ENCODE peak calls at places on chromosomes 5 and 9, in ten cellular contexts. B is endodermal cell, C is HepG2, S is adrenal gland, L is fibroblast of lung, U is LNCaP clone FGC, V is lower lobe of right lung, R is heart left ventricle, W is activated B cell treated with CpG ODN at 0.5 μM for 24 hours, I is choroid plexus epithelial cell. K is an unnamed sample.
A peak's percentile ranks its signal among the peaks of the same experiment; 100 is the strongest.

GRCh38 chr9:35645736-35646582 is 4.8 kb downstream of the SIT1 start:
- DNase-seq in B (peak; percentile 91), R (no peak), U (no peak), S (peak; percentile 48), L (no peak), I (peak; percentile 54), V (peak; percentile 62), W (no peak), C (peak; percentile 32), K (peak; percentile 47)

GRCh38 chr5:73625314-73625904 is 587 bp upstream of the ARHGEF28 start:
- DNase-seq in V (no peak), L (peak; percentile 5), C (no peak), I (peak; percentile 48), R (no peak), S (peak; percentile 64), W (no peak), B (no peak), U (no peak), K (no peak)

GRCh38 chr5:93058309-93058708 is 522.7 kb downstream of the NR2F1-AS1 start:
- DNase-seq in L (peak; percentile 74), C (no peak), B (no peak), I (peak; percentile 86), W (no peak), U (peak; percentile 61), V (no peak), R (no peak), S (no peak), K (no peak)

GRCh38 chr9:109542922-109543321 is 44.8 kb upstream of the PTPN3 start:
- DNase-seq in L (no peak), B (no peak), S (no peak), I (peak; percentile 15), C (no peak), U (no peak), V (no peak), R (no peak), W (no peak), K (no peak)

GRCh38 chr5:146425023-146425422 is 22.1 kb upstream of the TCERG1 start:
- DNase-seq in L (no peak), S (no peak), W (no peak), V (no peak), U (no peak), C (no peak), I (no peak), R (no peak), B (peak; percentile 61), K (no peak)

GRCh38 chr5:59569158-59569557 is 324.4 kb downstream of the PDE4D start:
- DNase-seq in U (no peak), W (no peak), S (no peak), I (no peak), C (no peak), L (peak; percentile 69), R (no peak), V (no peak), B (no peak), K (no peak)

GRCh38 chr5:171858303-171858702 is 72.7 kb downstream of the SMIM23 start:
- DNase-seq in B (no peak), W (no peak), I (no peak), R (no peak), V (no peak), S (no peak), U (no peak), L (no peak), C (peak; percentile 19), K (peak; percentile 27)

GRCh38 chr5:176589039-176589769 is 20.8 kb downstream of the GPRIN1 start:
- DNase-seq in V (no peak), C (no peak), U (no peak), I (no peak), L (no peak), W (no peak), R (no peak), S (no peak), B (no peak), K (no peak)

GRCh38 chr9:74951725-74952151 is 974 bp downstream of the C9orf40 start:
- DNase-seq in R (peak; percentile 53), C (peak; percentile 15), V (peak; percentile 74), L (peak; percentile 33), I (peak; percentile 20), W (peak; percentile 58), B (peak; percentile 78), S (peak; percentile 66), U (no peak), K (peak; percentile 51)

GRCh38 chr9:71254592-71255277 is 133.3 kb upstream of the TRPM3 start:
- DNase-seq in L (no peak), B (no peak), I (no peak), R (no peak), S (no peak), V (no peak), C (peak; percentile 32), W (no peak), U (no peak), K (no peak)

GRCh38 chr9:71250626-71251025 is 129.2 kb upstream of the TRPM3 start:
- DNase-seq in L (no peak), C (no peak), S (no peak), U (no peak), V (no peak), R (no peak), W (no peak), I (no peak), B (peak; percentile 69), K (no peak)

GRCh38 chr9:71245651-71246050 is 124.2 kb upstream of the TRPM3 start:
- DNase-seq in U (no peak), W (no peak), V (no peak), L (no peak), R (no peak), B (no peak), I (no peak), C (no peak), S (no peak), K (no peak)

GRCh38 chr9:71253021-71253420 is 131.6 kb upstream of the TRPM3 start:
- DNase-seq in L (no peak), R (no peak), B (no peak), I (peak; percentile 2), S (no peak), V (no peak), W (no peak), U (no peak), C (no peak), K (no peak)

DNA sequence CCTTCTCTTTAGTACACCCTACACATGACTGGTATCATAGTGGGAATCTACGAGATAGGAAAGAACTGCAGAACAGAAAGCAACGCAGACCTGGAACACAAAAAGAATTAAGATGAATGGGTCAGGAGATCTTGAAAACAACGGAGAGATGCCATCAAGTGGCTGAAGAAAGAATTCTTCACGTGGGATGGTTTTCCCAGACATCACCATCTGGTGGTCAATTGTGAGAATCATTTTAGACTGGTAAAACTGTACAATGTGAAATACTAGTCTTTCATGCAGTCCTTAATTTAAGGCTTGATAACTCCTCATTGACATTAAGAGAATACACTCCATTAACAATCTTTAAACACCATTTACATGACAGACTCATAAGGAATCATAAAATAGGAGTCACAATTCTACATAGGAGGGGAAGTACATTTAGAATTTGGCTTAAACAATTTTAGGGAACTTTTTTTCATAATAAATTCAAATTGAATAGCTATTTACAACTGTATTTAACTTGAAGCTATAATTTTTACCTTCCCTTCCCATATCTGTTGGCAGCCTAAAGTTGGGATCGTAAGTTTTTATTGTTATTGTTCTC is 128.4 kb upstream of the TRPM3 start:
- DNase-seq in I (peak; percentile 87), W (no peak), L (peak; percentile 62), S (no peak), U (peak; percentile 66), V (no peak), C (peak; percentile 61), R (no peak), B (peak; percentile 49), K (peak; percentile 37)
- TF ChIP-seq CTCF in I (peak; percentile 85), W (no peak), L (peak; percentile 80), S (peak; percentile 82), U (peak; percentile 90), V (peak; percentile 52), C (peak; percentile 84), R (peak; percentile 59), B (peak; percentile 93), K (peak; percentile 30)

GRCh38 chr5:64207978-64208377 is 42.3 kb downstream of the RNF180 start:
- DNase-seq in B (no peak), I (peak; percentile 41), C (peak; percentile 8), R (no peak), W (no peak), S (no peak), U (peak; percentile 8), L (peak; percentile 5), V (no peak), K (no peak)
- TF ChIP-seq CTCF in B (peak; percentile 66), I (peak; percentile 36), C (no peak), R (peak; percentile 33), W (no peak), S (peak; percentile 58), U (peak; percentile 42), L (peak; percentile 13), V (peak; percentile 9), K (no peak)

DNA sequence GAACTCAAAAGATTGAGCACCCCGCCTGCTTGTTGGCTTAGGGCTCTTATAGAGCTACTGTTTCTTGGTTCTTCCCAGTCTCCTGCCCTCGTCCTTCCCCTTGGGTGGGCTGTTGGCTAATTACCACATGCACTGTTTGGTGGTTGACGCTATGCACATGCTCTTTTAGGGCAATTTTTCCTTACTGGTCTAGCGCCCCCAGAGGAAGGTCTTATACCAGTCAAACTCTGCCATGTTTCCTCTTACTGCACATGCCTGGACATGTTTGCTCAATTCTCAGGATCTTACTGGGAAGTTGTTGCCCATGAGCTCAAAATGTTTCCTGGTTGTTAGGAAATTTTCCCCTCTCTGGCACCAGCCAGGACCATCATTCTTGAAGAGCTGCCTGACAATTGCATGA is 101.9 kb downstream of the SLC28A3 start:
- DNase-seq in L (no peak), V (no peak), U (no peak), C (peak; percentile 7), I (peak; percentile 19), R (no peak), B (peak; percentile 57), W (no peak), S (no peak), K (no peak)
- TF ChIP-seq CTCF in L (no peak), V (no peak), U (peak; percentile 40), C (peak; percentile 14), I (peak; percentile 23), R (no peak), B (peak; percentile 54), W (no peak), S (no peak), K (no peak)

GRCh38 chr5:95241635-95242034 is 43.3 kb downstream of the MCTP1 start:
- DNase-seq in R (no peak), C (no peak), V (no peak), W (no peak), I (no peak), L (peak; percentile 19), U (no peak), B (no peak), S (no peak), K (peak; percentile 29)

GRCh38 chr5:95235439-95235982 is 49.4 kb downstream of the MCTP1 start:
- DNase-seq in W (no peak), L (no peak), U (no peak), B (no peak), S (no peak), I (no peak), V (no peak), C (no peak), R (no peak), K (no peak)

GRCh38 chr5:95241155-95241554 is 43.7 kb downstream of the MCTP1 start:
- DNase-seq in W (no peak), I (no peak), R (no peak), B (no peak), V (no peak), L (no peak), C (no peak), S (no peak), U (no peak), K (no peak)

GRCh38 chr5:95237324-95237723 is 47.6 kb downstream of the MCTP1 start:
- DNase-seq in C (no peak), I (peak; percentile 14), U (no peak), R (no peak), V (no peak), W (no peak), S (no peak), L (no peak), B (no peak), K (no peak)

GRCh38 chr5:95238560-95239325 is 46.2 kb downstream of the MCTP1 start:
- DNase-seq in C (no peak), R (no peak), U (peak; percentile 17), V (no peak), L (peak; percentile 74), W (no peak), B (no peak), S (no peak), I (peak; percentile 71), K (peak; percentile 8)
- TF ChIP-seq CTCF in C (peak; percentile 36), R (peak; percentile 25), U (peak; percentile 69), V (peak; percentile 38), L (peak; percentile 44), W (no peak), B (peak; percentile 15), S (no peak), I (peak; percentile 67), K (peak; percentile 11)

K was measured in GM20000.